ENCODE peak calls at places on chromosomes 13 and 19, in four cellular contexts. P is HCT116, A is uterus, O is tibial nerve. W is an unnamed sample.

GRCh38 chr13:98181106-98181815 is 4.2 kb upstream of the RNF113B start:
- DNase-seq in P (no peak), A (no peak), O (no peak), W (no peak)

GRCh38 chr13:38763446-38764381 is 76.8 kb downstream of the FREM2 start:
- DNase-seq in P (no peak), A (no peak), O (no peak), W (no peak)

GRCh38 chr13:27654816-27655215 is 33.1 kb downstream of the POLR1D start:
- DNase-seq in P (no peak), A (no peak), O (no peak), W (no peak)

GRCh38 chr19:18697680-18698079 is 14.2 kb downstream of the CRTC1 start:
- DNase-seq in P (no peak), A (no peak), O (no peak), W (no peak)

GRCh38 chr13:29654807-29655547 is 59.5 kb upstream of the SLC7A1 start:
- DNase-seq in P (no peak), A (no peak), O (no peak), W (no peak)

GRCh38 chr19:48059331-48059730 is 15.5 kb upstream of the CABP5 start:
- DNase-seq in P (no peak), A (no peak), O (no peak), W (no peak)

GRCh38 chr13:31587696-31588266 is 151.5 kb upstream of the RXFP2 start:
- DNase-seq in P (no peak), A (no peak), O (no peak), W (no peak)

GRCh38 chr13:64078025-64078424 is 2662.4 kb upstream of the PCDH20 start:
- DNase-seq in P (no peak), A (no peak), O (no peak), W (no peak)

GRCh38 chr19:33471111-33471996 is 50.2 kb downstream of the PEPD start:
- DNase-seq in P (no peak), A (no peak), O (no peak), W (peak; percentile 54)

GRCh38 chr19:927044-927706 is 1.3 kb downstream of the ARID3A start:
- DNase-seq in P (no peak), A (peak; percentile 75), O (peak; percentile 71), W (peak; percentile 96)

GRCh38 chr13:31775686-31776085 is 36.4 kb downstream of the RXFP2 start:
- DNase-seq in P (no peak), A (no peak), O (peak; percentile 70), W (peak; percentile 66)

GRCh38 chr13:98674968-98675528 is 77.4 kb downstream of the SLC15A1 start:
- DNase-seq in P (no peak), A (no peak), O (no peak), W (no peak)

GRCh38 chr19:29889702-29890101 is 52.3 kb upstream of the URI1 start:
- DNase-seq in P (no peak), A (no peak), O (no peak), W (no peak)

GRCh38 chr13:23547000-23547590 is 23.1 kb upstream of the TNFRSF19 start:
- DNase-seq in P (no peak), A (peak; percentile 25), O (no peak), W (no peak)

GRCh38 chr19:41912899-41913475 is 15.3 kb downstream of the ERFL start:
- DNase-seq in P (no peak), A (no peak), O (no peak), W (no peak)

GRCh38 chr13:92317066-92317465 is 909.5 kb upstream of the GPC6 start:
- DNase-seq in P (no peak), A (no peak), O (no peak), W (no peak)

GRCh38 chr13:50275392-50276063 is 260.3 kb downstream of the KCNRG start:
- DNase-seq in P (no peak), A (no peak), O (no peak), W (no peak)
- TF ChIP-seq CTCF in P (no peak), A (no peak), O (no peak), W (no peak)

GRCh38 chr19:55041627-55042343 is 3.7 kb upstream of the GP6 start:
- DNase-seq in P (no peak), A (no peak), O (no peak), W (no peak)
- TF ChIP-seq POLR2A in P (no peak), A (no peak), O (no peak), W (no peak)

GRCh38 chr19:22882797-22883196 is 50.7 kb downstream of the ZNF723 start:
- DNase-seq in P (peak; percentile 3), A (no peak), O (peak; percentile 9), W (no peak)
- TF ChIP-seq CTCF in P (peak; percentile 40), A (peak; percentile 57), O (peak; percentile 56), W (no peak)

GRCh38 chr19:2096543-2097329 is at the start of gene IZUMO4:
- DNase-seq in P (peak; percentile 92), A (peak; percentile 99), O (peak; percentile 98), W (peak; percentile 98)
- TF ChIP-seq POLR2A in P (no peak), A (no peak), O (peak; percentile 41), W (no peak)

GRCh38 chr13:67410645-67411044 is 180.5 kb upstream of the PCDH9 start:
- DNase-seq in P (no peak), A (no peak), O (no peak), W (no peak)

GRCh38 chr13:67421475-67421874 is 191.3 kb upstream of the PCDH9 start:
- DNase-seq in P (no peak), A (no peak), O (no peak), W (no peak)

DNA sequence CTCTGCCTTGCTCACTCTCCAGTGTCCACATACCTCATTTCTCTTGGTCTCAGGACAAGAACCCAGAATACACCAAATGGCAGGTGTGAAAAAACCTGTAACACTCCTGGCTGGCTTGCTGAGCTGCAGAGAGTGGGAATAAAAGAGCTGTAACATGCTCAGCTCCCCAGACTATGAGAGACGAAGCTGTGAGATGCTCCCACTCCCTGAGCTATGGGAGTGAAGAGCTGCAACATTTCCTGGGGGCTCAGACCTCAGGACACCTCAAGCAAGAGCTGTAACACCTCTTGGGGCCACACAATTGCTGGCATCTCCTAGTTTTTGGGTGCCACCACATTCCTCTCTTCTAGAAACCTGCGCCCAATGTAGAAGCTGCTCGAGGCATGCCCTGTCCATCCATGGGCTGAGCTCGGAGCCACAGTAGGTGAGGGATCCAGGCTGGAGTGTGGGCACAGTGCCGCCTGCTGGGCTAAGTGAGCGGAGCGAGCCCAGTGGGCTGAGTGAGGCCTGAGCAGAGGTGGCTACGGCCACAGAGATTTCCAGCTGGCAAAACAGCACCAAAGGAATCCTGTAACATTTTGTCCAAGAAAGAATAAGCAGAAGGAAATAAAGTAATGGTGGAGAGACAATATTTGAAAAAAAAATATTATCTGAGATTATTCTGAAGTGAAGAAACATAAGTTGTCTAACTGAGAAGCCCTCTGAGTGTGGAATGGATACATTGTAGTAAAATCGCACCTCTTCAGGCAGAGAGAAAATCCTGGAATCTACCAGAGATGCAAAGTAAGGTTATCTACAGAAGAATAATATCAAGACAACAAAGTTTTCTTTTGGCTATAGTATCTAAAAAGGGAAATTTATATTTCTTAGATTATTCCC is 186.2 kb upstream of the PCDH9 start:
- DNase-seq in P (no peak), A (no peak), O (no peak), W (no peak)
- TF ChIP-seq CTCF in P (peak; percentile 49), A (no peak), O (no peak), W (no peak)

GRCh38 chr19:45370410-45371204 is at the start of gene ERCC2:
- DNase-seq in P (peak; percentile 98), A (peak; percentile 99), O (peak; percentile 100), W (peak; percentile 100)
- TF ChIP-seq POLR2A in P (peak; percentile 79), A (peak; percentile 7), O (no peak), W (no peak)

DNA sequence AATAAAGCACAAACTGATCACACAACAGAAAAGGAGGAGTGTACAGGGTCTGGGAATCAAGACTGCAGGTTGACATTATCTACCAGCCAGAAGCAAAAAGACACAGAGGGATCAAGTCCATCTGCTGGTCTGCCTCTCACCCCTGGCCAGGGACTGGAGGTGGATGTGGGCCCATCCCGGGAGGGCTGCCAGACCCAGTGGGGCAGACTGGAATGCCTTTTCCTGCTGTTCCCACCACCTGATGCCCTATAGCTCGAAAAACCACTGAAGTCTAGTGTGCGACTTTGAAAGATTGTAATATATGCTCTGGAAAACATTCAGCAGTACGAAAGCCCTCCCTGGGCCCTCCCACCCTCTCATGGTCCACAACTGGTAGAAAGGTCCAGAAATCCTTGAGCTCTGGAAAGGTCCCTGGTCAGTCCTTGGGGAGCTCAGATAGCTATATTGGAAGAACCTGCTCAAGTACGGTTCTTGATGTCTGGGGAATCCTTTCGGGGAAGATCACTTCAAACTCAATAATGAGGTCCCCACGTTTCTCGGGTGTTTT is 2.6 kb downstream of the DNAJB1 start:
- DNase-seq in P (no peak), A (no peak), O (no peak), W (no peak)
- TF ChIP-seq CTCF in P (no peak), A (no peak), O (no peak), W (no peak)

GRCh38 chr13:105974380-105974779 is 561.1 kb downstream of the EFNB2 start:
- DNase-seq in P (no peak), A (no peak), O (no peak), W (no peak)
- TF ChIP-seq POLR2A in P (no peak), A (no peak), O (no peak), W (no peak)

DNA sequence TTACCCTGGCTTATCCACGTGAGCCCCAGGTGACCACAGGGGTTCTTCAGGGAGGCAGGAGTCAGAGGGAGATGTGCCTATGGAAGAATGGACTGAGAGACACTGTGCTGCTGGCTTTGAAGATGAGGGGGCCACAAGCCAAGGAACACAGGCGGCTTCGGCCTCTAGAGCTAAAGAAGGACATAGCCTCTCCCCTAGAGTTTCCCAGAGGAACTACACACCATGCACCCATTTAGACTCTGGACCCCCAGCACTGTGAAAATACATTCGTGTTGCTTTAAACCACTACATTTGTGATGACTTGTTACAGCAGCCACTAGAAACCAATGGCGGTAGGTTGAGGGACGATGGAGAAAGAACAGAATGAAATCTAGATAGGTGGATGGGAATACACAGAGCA is 13.7 kb upstream of the ATF5 start:
- DNase-seq in P (no peak), A (no peak), O (no peak), W (no peak)
- TF ChIP-seq CTCF in P (peak; percentile 46), A (no peak), O (no peak), W (no peak)

W was measured in lower leg skin.